ENCODE peak calls at places on chromosome 3, in six cellular contexts. O is foreskin fibroblast; N is Calu3; R is cardiac muscle cell; W is CD8-positive, alpha-beta T cell; E is lower lobe of right lung. V is an unnamed sample.

GRCh38 chr3:151278223-151278622 is at the start of gene P2RY14:
- DNase-seq in O (no peak), N (no peak), R (no peak), W (no peak), E (no peak), V (no peak)

GRCh38 chr3:52238193-52238760 is 681 bp downstream of the TWF2 start:
- DNase-seq in O (peak), N (no peak), R (no peak), W (no peak), E (no peak), V (no peak)

GRCh38 chr3:21390136-21390535 is 360.9 kb downstream of the ZNF385D start:
- DNase-seq in O (peak), N (no peak), R (no peak), W (no peak), E (no peak), V (no peak)

GRCh38 chr3:195255571-195256501 is 15.1 kb downstream of the XXYLT1 start:
- DNase-seq in O (no peak), N (no peak), R (no peak), W (no peak), E (no peak), V (no peak)

GRCh38 chr3:51968175-51968681 is 974 bp upstream of the PCBP4 start:
- DNase-seq in O (peak), N (no peak), R (peak), W (no peak), E (no peak), V (no peak)

GRCh38 chr3:128585974-128586373 is 64.6 kb downstream of the RPN1 start:
- DNase-seq in O (peak), N (peak), R (no peak), W (no peak), E (no peak), V (no peak)

GRCh38 chr3:46901061-46901460 is 23.5 kb downstream of the PTH1R start:
- DNase-seq in O (no peak), N (no peak), R (no peak), W (no peak), E (no peak), V (no peak)

GRCh38 chr3:98766924-98767323 is 3.8 kb downstream of the ST3GAL6 start:
- DNase-seq in O (no peak), N (no peak), R (no peak), W (no peak), E (no peak), V (no peak)

GRCh38 chr3:128266453-128266852 is 113.2 kb downstream of the EEFSEC start:
- DNase-seq in O (no peak), N (no peak), R (no peak), W (peak), E (no peak), V (no peak)

GRCh38 chr3:197003461-197004385 is 25.9 kb downstream of the MELTF start:
- DNase-seq in O (no peak), N (no peak), R (no peak), W (peak), E (no peak), V (no peak)

GRCh38 chr3:56370991-56371775 is 97.1 kb downstream of the ERC2 start:
- DNase-seq in O (no peak), N (no peak), R (no peak), W (no peak), E (no peak), V (no peak)

GRCh38 chr3:73235768-73236167 is 174.3 kb downstream of the EBLN2 start:
- DNase-seq in O (no peak), N (no peak), R (no peak), W (no peak), E (no peak), V (no peak)

GRCh38 chr3:159170436-159171003 is 368.7 kb downstream of the MFSD1 start:
- DNase-seq in O (peak), N (no peak), R (no peak), W (no peak), E (no peak), V (no peak)

GRCh38 chr3:59443618-59444292 is 393.9 kb upstream of the CFAP20DC start:
- DNase-seq in O (no peak), N (no peak), R (no peak), W (no peak), E (no peak), V (no peak)

GRCh38 chr3:58164916-58165821 is 45.6 kb downstream of the DNASE1L3 start:
- DNase-seq in O (no peak), N (no peak), R (peak), W (no peak), E (no peak), V (peak)

GRCh38 chr3:197344582-197345318 is 46.3 kb upstream of the DLG1 start:
- DNase-seq in O (no peak), N (no peak), R (no peak), W (no peak), E (no peak), V (no peak)

GRCh38 chr3:170418422-170419300 is at the start of gene CLDN11:
- DNase-seq in O (peak), N (peak), R (peak), W (no peak), E (no peak), V (no peak)

GRCh38 chr3:36643192-36643591 is 121.2 kb downstream of the DCLK3 start:
- DNase-seq in O (no peak), N (no peak), R (no peak), W (no peak), E (no peak), V (no peak)

GRCh38 chr3:107882881-107883280 is 207.9 kb downstream of the CD47 start:
- DNase-seq in O (no peak), N (no peak), R (no peak), W (no peak), E (no peak), V (no peak)

GRCh38 chr3:160314949-160315348 is 84.1 kb downstream of the IFT80 start:
- DNase-seq in O (no peak), N (no peak), R (no peak), W (no peak), E (no peak), V (no peak)

GRCh38 chr3:37130984-37131975 is 43.1 kb downstream of the LRRFIP2 start:
- DNase-seq in O (no peak), N (no peak), R (no peak), W (no peak), E (no peak), V (no peak)

GRCh38 chr3:182739619-182740018 is 53.7 kb upstream of the ATP11B start:
- DNase-seq in O (peak), N (no peak), R (no peak), W (no peak), E (no peak), V (no peak)

GRCh38 chr3:149581248-149581647 is 76.6 kb downstream of the WWTR1 start:
- DNase-seq in O (no peak), N (no peak), R (no peak), W (no peak), E (no peak), V (no peak)

GRCh38 chr3:184737641-184738518 is 26.0 kb upstream of the MAGEF1 start:
- DNase-seq in O (peak), N (peak), R (no peak), W (no peak), E (no peak), V (no peak)

GRCh38 chr3:160395297-160395696 is 3.7 kb downstream of the IFT80 start:
- DNase-seq in O (peak), N (peak), R (no peak), W (no peak), E (no peak), V (no peak)

GRCh38 chr3:52216585-52217408 is 8.6 kb downstream of the TLR9 start:
- DNase-seq in O (peak), N (peak), R (no peak), W (peak), E (peak), V (peak)

GRCh38 chr3:134430174-134430573 is 55.6 kb downstream of the ANAPC13 start:
- DNase-seq in O (no peak), N (no peak), R (no peak), W (no peak), E (no peak), V (no peak)

GRCh38 chr3:155232605-155233004 is 60.9 kb downstream of the STRIT1 start:
- DNase-seq in O (peak), N (peak), R (no peak), W (no peak), E (no peak), V (no peak)

GRCh38 chr3:55013145-55013544 is 85.3 kb upstream of the LRTM1 start:
- DNase-seq in O (peak), N (no peak), R (no peak), W (no peak), E (no peak), V (no peak)
- TF ChIP-seq CTCF in O (no peak), N (no peak), R (peak), W (no peak), E (no peak), V (peak)

GRCh38 chr3:38782148-38782547 is 33.9 kb downstream of the SCN10A start:
- DNase-seq in O (peak), N (peak), R (no peak), W (no peak), E (no peak), V (no peak)
- TF ChIP-seq CTCF in O (no peak), N (no peak), R (no peak), W (no peak), E (no peak), V (no peak)

GRCh38 chr3:186004671-186005070 is 66.9 kb upstream of the TRA2B start:
- DNase-seq in O (no peak), N (no peak), R (no peak), W (no peak), E (no peak), V (no peak)

GRCh38 chr3:186003610-186004009 is 65.8 kb upstream of the TRA2B start:
- DNase-seq in O (no peak), N (no peak), R (no peak), W (no peak), E (no peak), V (no peak)

GRCh38 chr3:186001838-186002237 is 64.0 kb upstream of the TRA2B start:
- DNase-seq in O (no peak), N (no peak), R (no peak), W (no peak), E (no peak), V (no peak)

GRCh38 chr3:186004209-186004608 is 66.4 kb upstream of the TRA2B start:
- DNase-seq in O (no peak), N (no peak), R (no peak), W (no peak), E (no peak), V (no peak)

DNA sequence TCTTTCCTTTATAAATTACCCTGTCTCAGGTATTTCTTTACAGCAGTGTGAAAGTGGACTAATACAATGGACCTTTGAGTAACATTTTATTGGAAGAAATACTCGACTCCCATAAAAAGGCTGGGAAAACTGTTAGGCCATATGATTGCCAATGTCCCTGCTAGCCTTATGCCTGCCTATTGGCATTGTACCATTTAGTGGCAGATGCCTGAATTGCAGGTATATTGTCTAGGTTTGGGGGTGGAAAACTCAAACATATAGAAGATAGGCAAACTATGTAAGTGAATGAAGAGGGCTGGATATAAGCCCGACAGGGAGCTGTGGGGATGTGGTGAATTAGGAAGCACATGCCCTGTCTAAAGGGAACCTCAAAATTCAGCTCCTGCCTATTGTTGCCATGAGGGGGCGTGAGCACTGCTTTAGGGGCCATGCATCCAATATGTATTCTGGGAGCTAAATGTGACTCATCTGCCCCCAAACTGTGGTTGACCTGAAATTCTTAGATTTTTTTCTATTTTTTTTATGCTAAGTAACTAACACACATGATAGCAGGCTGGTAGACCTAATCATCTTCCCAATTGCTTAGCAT is 65.2 kb upstream of the TRA2B start:
- DNase-seq in O (peak), N (peak), R (peak), W (no peak), E (no peak), V (no peak)
- TF ChIP-seq CTCF in O (peak), N (peak), R (peak), W (no peak), E (peak), V (peak)

DNA sequence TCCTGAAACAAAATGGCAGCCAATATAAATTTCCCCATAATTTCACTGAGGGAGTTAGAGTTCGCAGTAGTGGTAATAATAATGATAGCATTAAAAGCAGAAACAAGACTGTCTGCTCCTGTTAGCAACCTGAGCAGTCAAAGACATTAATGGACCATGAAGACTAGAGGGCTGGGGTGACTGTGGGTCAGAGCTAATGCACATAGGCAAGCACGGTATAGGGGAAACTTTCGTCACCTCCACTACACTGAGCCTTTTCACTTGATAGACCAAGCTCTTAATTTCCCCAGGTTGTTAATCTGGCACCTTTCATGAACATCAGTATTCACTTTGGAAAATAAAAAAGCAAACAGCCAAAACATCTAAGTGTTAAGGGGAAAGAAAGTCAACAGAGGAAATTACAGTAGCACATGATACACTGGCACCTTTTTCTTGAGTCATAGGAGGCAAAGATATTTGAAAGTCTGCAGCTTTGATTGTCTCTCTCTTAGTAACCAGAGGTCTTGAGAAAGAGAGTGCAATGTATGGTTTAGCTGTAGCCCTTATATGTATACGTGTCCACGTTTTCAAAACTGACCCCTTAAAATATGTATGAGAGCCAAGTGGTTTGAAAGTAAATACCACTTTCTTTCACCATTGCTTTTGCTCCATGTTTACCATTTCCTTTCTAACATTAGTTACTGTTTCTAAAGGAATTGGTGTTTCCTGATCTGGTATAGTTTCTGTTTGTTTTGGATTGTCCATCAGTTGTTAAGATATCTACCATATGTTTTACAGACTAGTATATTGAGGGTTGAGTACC is 104.8 kb downstream of the FILIP1L start:
- DNase-seq in O (no peak), N (no peak), R (no peak), W (no peak), E (no peak), V (no peak)
- TF ChIP-seq CTCF in O (no peak), N (no peak), R (no peak), W (no peak), E (no peak), V (no peak)

DNA sequence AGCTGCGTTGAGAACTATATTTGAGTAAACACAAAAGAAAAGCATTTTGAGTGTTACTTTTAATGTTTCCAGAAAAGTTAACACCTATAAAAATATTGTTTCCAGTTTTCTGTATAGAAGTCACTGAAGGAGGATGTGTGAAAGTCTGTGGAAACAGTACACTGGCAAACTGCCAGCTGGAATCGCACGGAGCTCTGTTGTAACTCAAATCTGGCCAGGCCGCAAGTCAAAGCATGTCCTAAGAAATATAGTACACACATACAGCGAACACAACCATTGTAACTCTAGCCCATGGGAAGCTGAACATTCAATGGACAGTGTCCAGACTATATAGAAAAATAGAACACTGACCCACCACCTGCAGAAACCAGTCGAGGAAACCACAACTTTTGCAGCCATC is 657.2 kb downstream of the FHIT start:
- DNase-seq in O (peak), N (no peak), R (peak), W (no peak), E (peak), V (peak)
- TF ChIP-seq CTCF in O (no peak), N (no peak), R (no peak), W (no peak), E (no peak), V (no peak)

GRCh38 chr3:122299872-122300460 is 25.1 kb upstream of the CSTA start:
- DNase-seq in O (peak), N (peak), R (no peak), W (no peak), E (no peak), V (no peak)
- TF ChIP-seq CTCF in O (peak), N (peak), R (peak), W (peak), E (peak), V (peak)

DNA sequence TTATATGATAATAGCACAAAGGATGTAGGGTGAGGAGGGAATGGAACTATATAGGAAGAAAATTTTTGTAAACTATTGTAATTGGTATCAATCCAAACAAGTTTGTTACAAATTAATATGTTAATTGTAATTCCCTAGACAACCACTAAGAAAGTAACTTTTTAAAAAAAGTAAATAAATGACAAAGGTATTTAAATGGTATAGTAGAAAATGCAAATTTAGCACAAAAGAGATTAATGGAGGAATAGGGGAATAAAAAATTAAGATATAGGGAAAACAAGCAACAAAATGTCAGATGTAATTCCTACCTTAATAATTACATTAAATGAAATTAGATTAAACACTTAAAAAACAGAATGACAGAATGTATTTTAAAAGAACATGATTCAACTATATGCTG is 60.3 kb downstream of the TIMP4 start:
- DNase-seq in O (no peak), N (no peak), R (no peak), W (no peak), E (no peak), V (no peak)
- TF ChIP-seq CTCF in O (no peak), N (no peak), R (no peak), W (no peak), E (no peak), V (no peak)

DNA sequence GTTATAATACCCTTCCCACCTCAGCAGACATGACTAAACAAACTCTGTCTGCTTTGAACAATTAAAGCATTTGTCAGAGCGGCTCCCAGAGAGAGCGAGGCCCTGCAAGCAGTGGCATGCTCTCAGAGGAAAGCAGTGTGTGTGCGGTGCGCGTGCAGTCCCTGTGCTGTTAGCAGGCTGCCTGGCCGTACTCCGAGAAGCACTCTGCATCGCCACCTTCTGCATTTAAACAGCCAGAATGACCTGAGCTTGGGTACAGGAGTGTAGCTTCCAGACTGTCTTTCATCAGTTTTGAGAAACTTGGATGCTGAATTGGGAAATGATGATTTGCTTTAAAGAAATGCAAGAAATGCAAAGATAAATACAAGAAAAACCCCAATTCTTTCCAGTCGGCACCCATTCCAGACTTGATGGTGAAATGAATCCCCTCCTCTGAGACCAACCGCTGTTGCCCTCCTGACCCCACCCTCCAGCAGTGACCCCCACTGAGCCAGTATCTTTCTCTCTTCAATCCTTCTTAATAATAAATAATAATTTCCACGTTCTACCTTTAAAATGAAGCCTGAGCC is 113.5 kb downstream of the VGLL4 start:
- DNase-seq in O (peak), N (no peak), R (peak), W (no peak), E (no peak), V (no peak)
- TF ChIP-seq CTCF in O (no peak), N (no peak), R (peak), W (no peak), E (no peak), V (no peak)

GRCh38 chr3:64009528-64009927 is 13.8 kb downstream of the PSMD6 start:
- DNase-seq in O (no peak), N (no peak), R (no peak), W (no peak), E (no peak), V (no peak)

GRCh38 chr3:64010199-64010598 is 13.1 kb downstream of the PSMD6 start:
- DNase-seq in O (no peak), N (no peak), R (no peak), W (no peak), E (no peak), V (no peak)

GRCh38 chr3:64008487-64008886 is 14.8 kb downstream of the PSMD6 start:
- DNase-seq in O (no peak), N (no peak), R (no peak), W (no peak), E (no peak), V (no peak)

GRCh38 chr3:64008017-64008416 is 15.3 kb downstream of the PSMD6 start:
- DNase-seq in O (no peak), N (no peak), R (no peak), W (no peak), E (no peak), V (no peak)

DNA sequence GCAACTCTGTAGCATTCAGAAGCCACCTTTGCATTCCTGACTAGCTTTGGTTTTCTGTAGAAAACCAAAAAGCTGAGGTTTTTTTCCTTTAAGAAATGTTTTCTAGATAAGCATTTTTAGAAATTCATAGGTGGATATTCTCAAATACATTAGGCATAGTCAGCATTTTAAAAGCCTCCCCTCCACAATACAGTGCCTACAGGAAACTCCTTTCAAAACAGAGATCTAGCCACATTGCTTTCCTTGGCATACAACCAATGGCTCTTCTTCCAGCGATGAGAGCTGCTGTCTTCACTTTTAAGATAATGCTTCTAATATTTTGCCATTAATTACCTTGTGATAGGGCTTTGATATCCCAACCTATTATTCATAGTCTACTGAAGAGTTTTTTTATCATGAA is 14.3 kb downstream of the PSMD6 start:
- DNase-seq in O (peak), N (no peak), R (no peak), W (no peak), E (no peak), V (no peak)
- TF ChIP-seq CTCF in O (no peak), N (no peak), R (no peak), W (no peak), E (no peak), V (no peak)

V was measured in LNCaP clone FGC.